ENCODE peak calls at places on chromosomes 11 and 22, in six cellular contexts. B is colonic mucosa, M is pancreas, S is hepatocyte, Q is mesendoderm, N is adrenal gland. F is an unnamed sample.

GRCh38 chr11:1879941-1880720 is 11.6 kb downstream of the PRR33 start:
- DNase-seq in B (peak; percentile 40), M (peak; percentile 64), S (peak; percentile 30), Q (no peak), N (peak; percentile 77), F (peak; percentile 78)

GRCh38 chr11:77143405-77144020 is 15.5 kb downstream of the MYO7A start:
- DNase-seq in B (no peak), M (no peak), S (no peak), Q (no peak), N (no peak), F (no peak)

GRCh38 chr11:76151561-76152085 is 54.7 kb downstream of the WNT11 start:
- DNase-seq in B (peak; percentile 69), M (peak; percentile 46), S (no peak), Q (no peak), N (no peak), F (no peak)

GRCh38 chr11:74559934-74560309 is 32.5 kb upstream of the POLD3 start:
- DNase-seq in B (no peak), M (no peak), S (no peak), Q (no peak), N (no peak), F (no peak)

GRCh38 chr11:82234256-82234655 is 499.4 kb downstream of the FAM181B start:
- DNase-seq in B (no peak), M (no peak), S (no peak), Q (no peak), N (no peak), F (no peak)

GRCh38 chr11:89736566-89736965 is 26.5 kb downstream of the TRIM77 start:
- DNase-seq in B (no peak), M (no peak), S (no peak), Q (no peak), N (no peak), F (no peak)

GRCh38 chr22:44210721-44211120 is 30.0 kb downstream of the PARVG start:
- DNase-seq in B (no peak), M (no peak), S (no peak), Q (no peak), N (no peak), F (no peak)

GRCh38 chr22:38032681-38033521 is 24.3 kb upstream of the PICK1 start:
- DNase-seq in B (no peak), M (no peak), S (peak; percentile 45), Q (no peak), N (no peak), F (no peak)

GRCh38 chr22:39292002-39292401 is 27.4 kb downstream of the RPL3 start:
- DNase-seq in B (no peak), M (peak; percentile 77), S (no peak), Q (no peak), N (no peak), F (peak; percentile 87)

GRCh38 chr11:133918606-133919260 is 38.0 kb downstream of the IGSF9B start:
- DNase-seq in B (no peak), M (no peak), S (no peak), Q (peak; percentile 79), N (no peak), F (no peak)

GRCh38 chr11:47071871-47072270 is 104.8 kb downstream of the ARFGAP2 start:
- DNase-seq in B (no peak), M (no peak), S (peak; percentile 14), Q (peak; percentile 63), N (no peak), F (no peak)
- H3K27ac ChIP-seq in B (no peak overlapping the region), M (no peak overlapping the region), S (no peak overlapping the region), Q (no peak overlapping the region), N (peak overlapping the region; percentile 4), F (no peak overlapping the region)

DNA sequence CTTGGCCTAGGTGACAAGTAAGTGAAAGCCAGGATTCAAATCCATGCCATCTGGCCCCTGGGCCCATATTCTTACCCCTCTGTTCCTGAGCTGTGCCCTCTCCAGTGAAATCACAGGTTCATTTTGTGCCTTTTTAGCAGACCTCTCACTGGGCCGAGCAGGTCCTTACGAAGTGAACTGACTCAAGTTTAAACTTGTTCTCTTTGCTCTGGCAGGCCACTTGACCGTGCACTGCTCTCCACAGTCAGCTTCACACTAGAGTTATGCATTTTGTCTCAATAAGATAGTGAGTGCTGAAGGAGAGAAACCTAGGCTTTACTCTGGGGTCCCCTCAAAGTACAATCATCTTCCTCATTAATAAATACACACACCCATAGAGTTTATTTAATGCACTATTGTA is 40.7 kb downstream of the ARFGAP3 start:
- DNase-seq in B (no peak), M (no peak), S (no peak), Q (no peak), N (no peak), F (no peak)
- H3K27ac ChIP-seq in B (no peak overlapping the region), M (no peak overlapping the region), S (no peak overlapping the region), Q (no peak overlapping the region), N (no peak overlapping the region), F (no peak overlapping the region)

GRCh38 chr11:86484164-86484794 is 109.6 kb downstream of the CCDC81 start:
- DNase-seq in B (no peak), M (no peak), S (peak; percentile 76), Q (no peak), N (peak; percentile 77), F (no peak)
- H3K27ac ChIP-seq in B (no peak overlapping the region), M (peak overlapping the region; percentile 46), S (peak overlapping the region; percentile 84), Q (no peak overlapping the region), N (peak overlapping the region; percentile 89), F (peak overlapping the region; percentile 9)

DNA sequence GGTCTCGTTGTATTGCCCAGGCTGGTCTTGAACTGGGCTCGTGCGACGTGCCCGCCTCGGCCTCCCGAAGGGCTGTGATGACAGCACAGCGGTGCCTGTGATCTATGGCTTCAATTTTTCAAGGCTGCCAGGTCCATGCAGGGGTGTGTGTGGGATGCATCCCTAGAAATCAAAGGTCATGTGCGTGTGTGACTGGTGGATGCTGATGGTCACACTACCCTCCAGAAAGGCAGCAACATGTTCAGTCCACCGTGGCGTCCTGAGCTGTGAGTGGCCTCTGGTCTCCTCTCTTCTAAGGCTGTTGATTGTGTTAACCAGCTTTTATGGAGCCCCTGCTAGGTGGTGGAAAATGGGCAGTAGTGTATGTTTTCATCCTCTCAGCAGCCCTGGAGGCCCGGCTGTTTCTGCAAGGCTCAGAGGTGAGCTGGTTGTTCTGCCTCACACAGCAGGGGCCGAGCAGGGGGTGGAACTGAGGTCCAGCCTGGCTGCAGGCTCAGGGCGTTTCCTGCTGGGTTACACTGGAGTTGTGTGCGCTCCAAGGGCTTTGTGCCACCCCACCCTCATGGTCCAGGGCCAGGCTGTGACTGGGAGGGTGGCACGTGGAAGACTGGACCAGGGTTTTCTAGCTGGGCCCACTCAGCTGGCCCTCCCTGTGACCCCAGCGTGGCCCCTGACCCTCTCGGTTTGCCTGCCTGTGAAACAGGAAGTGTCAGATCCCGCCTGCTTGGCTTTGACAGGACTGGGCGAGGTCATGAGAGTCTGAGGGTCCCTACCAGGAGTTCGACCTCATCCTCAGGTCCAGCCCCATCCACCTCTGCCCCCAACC is 7.7 kb downstream of the BIK start:
- DNase-seq in B (peak; percentile 74), M (no peak), S (no peak), Q (no peak), N (no peak), F (no peak)
- H3K27ac ChIP-seq in B (peak overlapping the region; percentile 24), M (no peak overlapping the region), S (no peak overlapping the region), Q (no peak overlapping the region), N (no peak overlapping the region), F (no peak overlapping the region)

GRCh38 chr11:10351768-10352641 is 47.1 kb downstream of the ADM start:
- DNase-seq in B (peak; percentile 57), M (peak; percentile 60), S (peak; percentile 79), Q (peak; percentile 97), N (peak; percentile 35), F (no peak)

GRCh38 chr11:10352911-10353550 is 48.2 kb downstream of the ADM start:
- DNase-seq in B (no peak), M (no peak), S (no peak), Q (no peak), N (no peak), F (no peak)

GRCh38 chr11:10349806-10350205 is 44.9 kb downstream of the ADM start:
- DNase-seq in B (no peak), M (no peak), S (no peak), Q (peak; percentile 6), N (no peak), F (no peak)

GRCh38 chr11:10350341-10350740 is 45.5 kb downstream of the ADM start:
- DNase-seq in B (no peak), M (no peak), S (no peak), Q (peak; percentile 98), N (no peak), F (no peak)

DNA sequence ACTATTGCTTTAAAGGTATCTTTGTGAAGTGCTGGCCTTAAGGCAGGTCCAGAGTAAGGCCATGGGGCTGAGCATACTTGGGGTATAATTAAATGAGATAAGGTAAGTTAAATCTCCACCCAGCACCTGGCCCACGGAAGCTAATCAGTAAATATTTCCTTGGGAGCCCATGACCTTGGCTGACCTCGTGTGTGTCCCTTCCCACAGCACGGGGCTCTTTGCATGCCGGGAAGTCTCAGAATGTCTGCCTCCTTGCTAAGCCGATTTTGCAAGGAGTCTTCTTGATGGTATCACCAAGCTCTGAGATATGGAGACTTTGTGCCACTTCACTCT is 46.5 kb downstream of the ADM start:
- DNase-seq in B (no peak), M (no peak), S (no peak), Q (no peak), N (no peak), F (no peak)
- H3K27ac ChIP-seq in B (peak overlapping the region; percentile 56), M (peak overlapping the region; percentile 86), S (peak overlapping the region; percentile 71), Q (peak overlapping the region; percentile 82), N (peak overlapping the region; percentile 71), F (peak overlapping the region; percentile 71)

GRCh38 chr11:829946-830294 is 2.2 kb downstream of the CRACR2B start:
- DNase-seq in B (no peak), M (no peak), S (no peak), Q (peak; percentile 56), N (no peak), F (no peak)

GRCh38 chr11:831132-831864 is 1.5 kb upstream of the CD151 start:
- DNase-seq in B (no peak), M (no peak), S (no peak), Q (no peak), N (peak; percentile 87), F (peak; percentile 83)

GRCh38 chr11:831951-832528 is 712 bp upstream of the CD151 start:
- DNase-seq in B (no peak), M (no peak), S (no peak), Q (no peak), N (no peak), F (peak; percentile 73)

GRCh38 chr11:829116-829945 is 1.6 kb downstream of the CRACR2B start:
- DNase-seq in B (peak; percentile 58), M (peak; percentile 64), S (no peak), Q (peak; percentile 42), N (no peak), F (no peak)

GRCh38 chr11:830295-831131 is 2.2 kb upstream of the CD151 start:
- DNase-seq in B (peak; percentile 90), M (peak; percentile 67), S (peak; percentile 90), Q (peak; percentile 90), N (peak; percentile 64), F (peak; percentile 94)
- H3K27ac ChIP-seq in B (no peak overlapping the region), M (no peak overlapping the region), S (no peak overlapping the region), Q (no peak overlapping the region), N (peak overlapping the region; percentile 53), F (no peak overlapping the region)

GRCh38 chr22:33687464-33687863 is 232.8 kb downstream of the LARGE1 start:
- DNase-seq in B (no peak), M (no peak), S (no peak), Q (no peak), N (no peak), F (no peak)
- H3K27ac ChIP-seq in B (no peak overlapping the region), M (no peak overlapping the region), S (no peak overlapping the region), Q (no peak overlapping the region), N (no peak overlapping the region), F (no peak overlapping the region)

F was measured in upper lobe of left lung.